ENCODE peak calls at places on chromosome 18, in eight cellular contexts. I is transverse colon; D is left ventricle myocardium inferior; R is effector memory CD4-positive, alpha-beta T cell; E is uterus; Q is right cardiac atrium; B is cardiac muscle cell; T is Peyer's patch. W is an unnamed sample.

GRCh38 chr18:4352746-4353522 is 102.2 kb downstream of the DLGAP1 start:
- DNase-seq in I (no peak), D (no peak), R (no peak), E (no peak), Q (no peak), B (no peak), T (no peak), W (no peak)

GRCh38 chr18:805008-805754 is 6.9 kb downstream of the YES1 start:
- DNase-seq in I (no peak), D (no peak), R (no peak), E (no peak), Q (no peak), B (no peak), T (no peak), W (no peak)

GRCh38 chr18:61738042-61738441 is 154.8 kb downstream of the RNF152 start:
- DNase-seq in I (no peak), D (no peak), R (no peak), E (peak; percentile 32), Q (no peak), B (no peak), T (no peak), W (no peak)

GRCh38 chr18:22194151-22194598 is 24.8 kb downstream of the GATA6 start:
- DNase-seq in I (peak; percentile 83), D (no peak), R (no peak), E (no peak), Q (peak; percentile 82), B (peak; percentile 92), T (peak; percentile 79), W (no peak)

GRCh38 chr18:10386956-10387355 is 67.5 kb upstream of the APCDD1 start:
- DNase-seq in I (no peak), D (no peak), R (no peak), E (no peak), Q (no peak), B (peak; percentile 38), T (no peak), W (no peak)

GRCh38 chr18:22840606-22841144 is 92.5 kb upstream of the RBBP8 start:
- DNase-seq in I (no peak), D (no peak), R (no peak), E (no peak), Q (no peak), B (no peak), T (no peak), W (no peak)

GRCh38 chr18:23172981-23173380 is 37.7 kb downstream of the CABLES1 start:
- DNase-seq in I (no peak), D (no peak), R (no peak), E (no peak), Q (no peak), B (no peak), T (no peak), W (no peak)

GRCh38 chr18:54444309-54444914 is 86.7 kb downstream of the C18orf54 start:
- DNase-seq in I (peak; percentile 78), D (peak; percentile 18), R (no peak), E (no peak), Q (peak; percentile 63), B (peak; percentile 78), T (peak; percentile 68), W (no peak)

GRCh38 chr18:35029103-35029502 is 12.1 kb upstream of the MAPRE2 start:
- DNase-seq in I (no peak), D (peak; percentile 20), R (no peak), E (peak; percentile 28), Q (peak; percentile 60), B (peak; percentile 58), T (no peak), W (no peak)

GRCh38 chr18:62763101-62763521 is 47.8 kb downstream of the PHLPP1 start:
- DNase-seq in I (no peak), D (no peak), R (no peak), E (no peak), Q (no peak), B (no peak), T (no peak), W (no peak)

GRCh38 chr18:56380682-56381081 is 257.7 kb downstream of the TXNL1 start:
- DNase-seq in I (no peak), D (no peak), R (no peak), E (no peak), Q (no peak), B (no peak), T (no peak), W (no peak)

GRCh38 chr18:11872479-11873136 is 21.4 kb downstream of the CHMP1B start:
- DNase-seq in I (no peak), D (no peak), R (no peak), E (no peak), Q (no peak), B (peak; percentile 47), T (no peak), W (no peak)

GRCh38 chr18:63850010-63850409 is 37.5 kb upstream of the SERPINB2 start:
- DNase-seq in I (no peak), D (no peak), R (no peak), E (no peak), Q (no peak), B (peak; percentile 34), T (no peak), W (no peak)

GRCh38 chr18:43605224-43605623 is 327.9 kb upstream of the SYT4 start:
- DNase-seq in I (no peak), D (no peak), R (no peak), E (no peak), Q (no peak), B (no peak), T (no peak), W (no peak)

GRCh38 chr18:812123-812672 is at the start of gene YES1:
- DNase-seq in I (peak; percentile 84), D (peak; percentile 85), R (peak; percentile 68), E (peak; percentile 75), Q (peak; percentile 95), B (peak; percentile 85), T (peak; percentile 91), W (peak; percentile 84)

GRCh38 chr18:27921904-27922541 is 254.9 kb downstream of the CDH2 start:
- DNase-seq in I (no peak), D (no peak), R (no peak), E (no peak), Q (no peak), B (peak; percentile 69), T (no peak), W (no peak)

GRCh38 chr18:68449292-68449691 is 265.6 kb downstream of the TMX3 start:
- DNase-seq in I (no peak), D (no peak), R (no peak), E (no peak), Q (no peak), B (peak; percentile 86), T (no peak), W (no peak)

GRCh38 chr18:8704361-8705279 is 736 bp upstream of the MTCL1 start:
- DNase-seq in I (peak; percentile 89), D (peak; percentile 92), R (peak; percentile 73), E (peak; percentile 83), Q (peak; percentile 96), B (peak; percentile 96), T (peak; percentile 91), W (peak; percentile 80)
- H3K4me1 ChIP-seq in I (peaks cover 26% of the 10 kb centered on the region), D (peaks cover 35% of the 10 kb centered on the region), R (peaks cover 22% of the 10 kb centered on the region), E (no peaks in the 10 kb centered on the region), Q (peaks cover 4% of the 10 kb centered on the region), B (no peaks in the 10 kb centered on the region), T (peaks cover 4% of the 10 kb centered on the region), W (peaks cover 19% of the 10 kb centered on the region)

DNA sequence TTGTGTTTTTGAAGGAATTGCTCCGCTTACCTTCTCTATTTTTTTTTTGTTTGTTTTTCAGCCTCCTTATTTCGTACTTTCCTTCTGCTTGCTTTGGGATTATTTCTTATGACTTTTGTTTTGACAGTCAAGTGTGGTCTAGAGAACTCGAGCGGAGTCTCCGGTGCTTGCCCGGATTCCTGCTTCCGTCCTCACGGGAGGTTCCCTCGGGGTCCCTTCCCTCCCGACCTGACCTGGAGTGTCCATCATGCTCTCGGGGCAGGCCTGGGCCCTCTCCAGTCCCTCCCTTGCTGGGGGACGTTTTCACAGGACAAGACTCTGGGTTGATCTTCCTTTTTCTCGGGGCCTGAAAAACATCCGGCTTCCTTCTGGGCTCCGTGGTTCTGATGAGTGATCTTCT is 45.9 kb downstream of the CTDP1 start:
- DNase-seq in I (no peak), D (no peak), R (no peak), E (no peak), Q (no peak), B (no peak), T (peak; percentile 31), W (no peak)
- H3K9me3 ChIP-seq in I (no peaks in the 10 kb centered on the region), D (no peaks in the 10 kb centered on the region), R (no peaks in the 10 kb centered on the region), E (no peaks in the 10 kb centered on the region), Q (no peaks in the 10 kb centered on the region), B (no peaks in the 10 kb centered on the region), T (no peaks in the 10 kb centered on the region), W (no peaks in the 10 kb centered on the region)

DNA sequence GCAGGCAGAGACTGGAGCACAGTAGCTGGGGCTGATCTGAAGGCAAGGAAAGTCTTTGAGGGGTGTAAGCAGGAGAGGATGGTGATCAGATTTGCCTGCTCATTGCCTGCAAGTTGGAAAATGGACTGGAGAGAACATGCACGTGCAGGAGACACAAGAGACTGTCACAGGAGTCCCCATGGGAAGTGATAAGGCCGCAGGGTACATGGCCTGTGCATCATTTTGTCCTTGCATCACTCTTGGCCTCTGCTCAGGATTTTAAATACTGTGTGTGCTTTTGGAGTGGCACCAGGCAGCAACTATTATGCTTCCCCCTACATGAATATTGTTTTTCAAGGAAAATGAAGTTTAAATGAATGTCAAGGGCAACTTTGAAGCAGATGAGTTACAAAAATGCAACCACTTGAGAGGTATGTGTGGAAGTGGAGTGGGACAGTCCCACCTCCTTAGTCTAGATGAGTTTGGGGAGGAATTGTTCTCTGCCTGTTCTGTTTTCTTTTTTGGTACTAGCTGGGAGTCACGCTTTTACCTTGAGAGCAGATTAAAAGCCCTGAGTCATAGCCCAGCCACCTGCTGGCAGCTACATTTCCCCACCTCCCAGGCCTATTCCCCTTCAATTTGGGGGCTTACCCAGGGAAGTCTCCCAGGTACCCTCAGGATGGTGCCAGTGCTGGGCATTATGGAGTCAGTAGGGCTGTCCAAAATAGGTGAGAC is 19.3 kb downstream of the MAPK4 start:
- DNase-seq in I (no peak), D (no peak), R (no peak), E (no peak), Q (no peak), B (no peak), T (no peak), W (no peak)
- H3K27me3 ChIP-seq in I (no peaks in the 10 kb centered on the region), D (no peaks in the 10 kb centered on the region), R (no peaks in the 10 kb centered on the region), E (no peaks in the 10 kb centered on the region), Q (no peaks in the 10 kb centered on the region), B (no peaks in the 10 kb centered on the region), T (no peaks in the 10 kb centered on the region), W (no peaks in the 10 kb centered on the region)

GRCh38 chr18:67406678-67407077 is 109.8 kb downstream of the DSEL start:
- DNase-seq in I (no peak), D (no peak), R (no peak), E (no peak), Q (no peak), B (no peak), T (no peak), W (no peak)

GRCh38 chr18:67410671-67411070 is 105.8 kb downstream of the DSEL start:
- DNase-seq in I (no peak), D (no peak), R (no peak), E (no peak), Q (no peak), B (peak; percentile 48), T (no peak), W (no peak)

GRCh38 chr18:67408240-67408639 is 108.3 kb downstream of the DSEL start:
- DNase-seq in I (no peak), D (no peak), R (no peak), E (no peak), Q (no peak), B (no peak), T (no peak), W (no peak)

DNA sequence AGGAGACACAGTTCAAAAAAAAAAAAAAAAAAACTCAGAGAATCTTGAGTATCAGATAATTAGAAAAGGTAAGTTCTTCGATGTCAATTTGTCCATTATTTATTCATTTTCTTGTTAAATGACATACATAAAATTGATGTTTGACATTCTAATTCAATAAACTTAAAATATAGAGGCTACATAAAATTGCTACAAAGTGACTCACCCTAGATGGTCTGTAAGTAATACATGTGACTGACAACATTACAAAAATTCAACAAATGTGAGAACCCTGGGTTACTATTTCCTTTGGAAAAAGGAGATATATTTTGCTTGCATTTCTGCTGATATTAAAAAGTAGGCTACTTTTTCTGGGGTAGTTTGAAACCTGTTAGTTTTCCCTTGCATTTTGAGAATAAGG is 106.4 kb downstream of the DSEL start:
- DNase-seq in I (no peak), D (no peak), R (no peak), E (no peak), Q (no peak), B (peak; percentile 16), T (no peak), W (no peak)
- H3K4me1 ChIP-seq in I (no peaks in the 10 kb centered on the region), D (no peaks in the 10 kb centered on the region), R (no peaks in the 10 kb centered on the region), E (no peaks in the 10 kb centered on the region), Q (no peaks in the 10 kb centered on the region), B (no peaks in the 10 kb centered on the region), T (no peaks in the 10 kb centered on the region), W (no peaks in the 10 kb centered on the region)

W was measured in CD8-positive, alpha-beta memory T cell.